ENCODE peak calls at places on chromosome 6, in five cellular contexts. T, F, I, X and K are unnamed samples.

GRCh38 chr6:51962355-51962754 is 125.1 kb downstream of the PKHD1 start:
- DNase-seq in T (no peak), F (no peak), I (no peak), X (no peak), K (no peak)

GRCh38 chr6:111414373-111414772 is 68.6 kb downstream of the REV3L start:
- DNase-seq in T (no peak), F (no peak), I (no peak), X (no peak), K (no peak)

GRCh38 chr6:18262812-18263560 is 1.3 kb downstream of the DEK start:
- DNase-seq in T (no peak), F (no peak), I (no peak), X (no peak), K (no peak)

GRCh38 chr6:45445749-45446454 is 68.2 kb upstream of the SUPT3H start:
- DNase-seq in T (peak), F (no peak), I (peak), X (peak), K (peak)

GRCh38 chr6:125099211-125100017 is 54.2 kb upstream of the TPD52L1 start:
- DNase-seq in T (no peak), F (peak), I (peak), X (peak), K (peak)

GRCh38 chr6:107488174-107488874 is 1.6 kb upstream of the SOBP start:
- DNase-seq in T (no peak), F (no peak), I (no peak), X (no peak), K (peak)

GRCh38 chr6:167688123-167688522 is 138.6 kb upstream of the AFDN start:
- DNase-seq in T (no peak), F (peak), I (no peak), X (no peak), K (no peak)

GRCh38 chr6:76835695-76836094 is 627.6 kb downstream of the HTR1B start:
- DNase-seq in T (no peak), F (no peak), I (no peak), X (no peak), K (no peak)

GRCh38 chr6:109453594-109454482 is 1.7 kb downstream of the MICAL1 start:
- DNase-seq in T (peak), F (peak), I (no peak), X (no peak), K (no peak)

GRCh38 chr6:113015249-113015648 is 668.1 kb downstream of the RFPL4B start:
- DNase-seq in T (no peak), F (no peak), I (no peak), X (no peak), K (no peak)

GRCh38 chr6:113017316-113017715 is 670.2 kb downstream of the RFPL4B start:
- DNase-seq in T (no peak), F (no peak), I (no peak), X (no peak), K (no peak)

GRCh38 chr6:113018351-113019151 is 671.4 kb downstream of the RFPL4B start:
- DNase-seq in T (peak), F (no peak), I (no peak), X (peak), K (peak)

DNA sequence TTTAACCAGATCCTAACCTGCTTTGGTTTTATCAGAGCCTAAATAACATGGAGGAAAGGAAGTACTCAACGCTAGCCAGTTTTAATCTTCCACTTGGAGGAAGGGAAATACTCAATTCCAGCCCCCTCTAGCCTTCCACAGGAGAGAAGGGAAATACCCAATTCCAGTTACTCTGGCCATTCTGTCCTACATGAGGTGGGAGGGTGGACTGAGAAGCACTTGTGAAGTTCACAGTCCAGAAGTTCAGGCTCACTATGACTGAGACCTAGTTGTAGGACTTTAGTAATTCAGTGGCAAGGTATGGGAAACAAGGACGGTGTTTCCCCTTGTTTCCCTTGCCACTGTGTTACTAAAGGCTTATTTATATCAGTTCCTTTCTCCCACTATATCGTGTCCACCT is 672.0 kb downstream of the RFPL4B start:
- DNase-seq in T (no peak), F (no peak), I (no peak), X (no peak), K (no peak)
- H3K27ac ChIP-seq in T (peak), F (no peak), I (peak), X (peak), K (peak)

GRCh38 chr6:12066297-12066696 is 54.2 kb downstream of the HIVEP1 start:
- DNase-seq in T (no peak), F (no peak), I (no peak), X (no peak), K (no peak)
- TF ChIP-seq CTCF in T (no peak), F (no peak), I (no peak), X (no peak), K (no peak)

GRCh38 chr6:56076033-56076432 is 171.3 kb downstream of the COL21A1 start:
- DNase-seq in T (no peak), F (no peak), I (no peak), X (no peak), K (no peak)

GRCh38 chr6:56073315-56073714 is 174.1 kb downstream of the COL21A1 start:
- DNase-seq in T (no peak), F (no peak), I (no peak), X (peak), K (no peak)

GRCh38 chr6:56073761-56074160 is 173.6 kb downstream of the COL21A1 start:
- DNase-seq in T (no peak), F (no peak), I (no peak), X (no peak), K (no peak)

GRCh38 chr6:56072856-56073255 is 174.5 kb downstream of the COL21A1 start:
- DNase-seq in T (no peak), F (no peak), I (no peak), X (peak), K (no peak)
- H3K27ac ChIP-seq in T (no peak), F (peak), I (no peak), X (peak), K (no peak)

GRCh38 chr6:39493174-39493573 is 170.7 kb upstream of the KCNK16 start:
- DNase-seq in T (no peak), F (no peak), I (no peak), X (no peak), K (no peak)

GRCh38 chr6:39490120-39490519 is 167.6 kb upstream of the KCNK16 start:
- DNase-seq in T (no peak), F (no peak), I (no peak), X (no peak), K (no peak)

GRCh38 chr6:39484276-39484675 is 161.8 kb upstream of the KCNK16 start:
- DNase-seq in T (no peak), F (no peak), I (no peak), X (no peak), K (no peak)

GRCh38 chr6:39493717-39494116 is 171.2 kb upstream of the KCNK16 start:
- DNase-seq in T (peak), F (no peak), I (no peak), X (no peak), K (no peak)

GRCh38 chr6:39488255-39488881 is 165.9 kb upstream of the KCNK16 start:
- DNase-seq in T (no peak), F (no peak), I (no peak), X (no peak), K (no peak)
- TF ChIP-seq CTCF in T (no peak), F (no peak), I (no peak), X (no peak), K (no peak)

GRCh38 chr6:142395266-142395665 is 93.5 kb downstream of the ADGRG6 start:
- DNase-seq in T (no peak), F (no peak), I (no peak), X (no peak), K (no peak)
- H3K27ac ChIP-seq in T (no peak), F (no peak), I (no peak), X (peak), K (no peak)

GRCh38 chr6:122297010-122297409 is 102.4 kb upstream of the HSF2 start:
- DNase-seq in T (no peak), F (no peak), I (no peak), X (no peak), K (no peak)
- TF ChIP-seq CTCF in T (no peak), F (no peak), I (no peak), X (no peak), K (no peak)

GRCh38 chr6:43494321-43494720 is 15.8 kb downstream of the LRRC73 start:
- DNase-seq in T (no peak), F (no peak), I (no peak), X (no peak), K (no peak)

GRCh38 chr6:43493833-43494232 is 16.3 kb downstream of the LRRC73 start:
- DNase-seq in T (no peak), F (no peak), I (no peak), X (no peak), K (peak)

GRCh38 chr6:43493230-43493629 is 15.9 kb downstream of the TJAP1 start:
- DNase-seq in T (no peak), F (no peak), I (no peak), X (no peak), K (no peak)

GRCh38 chr6:43495409-43495941 is 14.7 kb downstream of the LRRC73 start:
- DNase-seq in T (no peak), F (no peak), I (no peak), X (no peak), K (peak)

DNA sequence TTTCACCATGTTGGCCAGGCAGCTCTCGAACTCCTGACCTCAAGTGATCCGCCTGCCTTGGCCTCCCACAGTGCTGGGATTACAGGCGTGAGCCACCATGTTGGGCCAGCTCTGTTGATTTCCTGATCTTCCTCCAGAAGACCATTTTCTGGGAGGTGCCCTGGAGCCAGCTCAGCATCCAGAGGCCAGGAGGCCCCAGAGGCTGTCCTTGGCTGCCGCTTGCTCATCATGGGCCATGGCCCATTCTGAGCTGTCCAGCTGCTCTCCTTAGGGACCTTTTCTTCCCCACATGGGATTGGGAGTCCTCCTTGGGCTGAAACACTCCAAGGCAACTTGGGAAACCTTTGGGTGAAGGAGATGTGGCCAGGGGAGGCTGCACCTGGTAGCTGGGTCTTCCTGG is 15.4 kb downstream of the LRRC73 start:
- DNase-seq in T (no peak), F (no peak), I (no peak), X (no peak), K (no peak)
- H3K27ac ChIP-seq in T (no peak), F (no peak), I (no peak), X (no peak), K (no peak)

DNA sequence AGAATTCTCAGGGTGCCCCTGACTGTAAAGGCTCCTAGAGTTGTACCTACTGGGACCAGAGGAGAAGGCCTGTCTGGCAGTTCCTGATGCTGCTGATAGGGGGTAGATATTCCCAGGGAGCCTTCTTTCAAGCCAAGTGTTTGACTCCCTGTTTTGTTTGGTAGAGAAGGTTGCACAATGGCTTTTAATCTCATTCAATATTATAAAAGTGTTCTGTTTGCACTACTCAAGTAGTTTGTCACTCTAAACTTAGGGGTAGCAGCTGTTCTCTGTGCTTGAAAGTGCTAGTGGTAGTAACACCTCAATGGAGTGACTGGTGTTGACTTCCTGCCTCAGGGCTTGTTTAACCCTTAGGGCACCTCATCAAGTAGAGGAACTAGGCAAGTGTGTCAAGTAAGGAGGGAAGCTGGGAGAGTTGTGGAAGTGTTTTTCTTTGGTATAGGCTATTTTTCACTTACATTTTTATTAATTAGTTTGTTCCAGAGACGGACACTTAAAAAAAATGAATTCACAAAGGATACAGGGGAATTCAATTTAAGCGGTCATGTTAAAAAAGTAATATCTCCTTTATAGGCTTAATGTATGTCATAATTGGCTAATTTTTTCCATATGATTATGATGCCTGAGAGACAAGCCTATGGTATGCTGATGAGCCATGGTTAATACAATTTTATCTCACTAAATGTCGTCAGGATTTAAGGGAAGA is 38.1 kb downstream of the BICRAL start:
- DNase-seq in T (peak), F (no peak), I (no peak), X (no peak), K (no peak)
- TF ChIP-seq CTCF in T (no peak), F (no peak), I (peak), X (peak), K (peak)